ENCODE peak calls at places on chromosomes 5 and 9, in five cellular contexts. X, H, F, A and Z are unnamed samples. For H3K4me1, the result is how much of the 10 kb centered on the place peaks cover.

GRCh38 chr5:52776116-52776515 is 11.6 kb upstream of the ITGA1 start:
- DNase-seq in X (no peak), H (no peak), F (no peak), A (no peak), Z (no peak)

GRCh38 chr5:161305601-161306000 is 240.9 kb downstream of the GABRB2 start:
- DNase-seq in X (no peak), H (no peak), F (no peak), A (no peak), Z (no peak)

GRCh38 chr9:27586200-27586599 is 12.9 kb upstream of the C9orf72 start:
- DNase-seq in X (no peak), H (no peak), F (no peak), A (no peak), Z (no peak)

GRCh38 chr9:22169243-22169642 is 160.1 kb upstream of the CDKN2B start:
- DNase-seq in X (no peak), H (no peak), F (no peak), A (no peak), Z (no peak)

GRCh38 chr9:21872696-21873095 is 70.3 kb downstream of the MTAP start:
- DNase-seq in X (no peak), H (no peak), F (no peak), A (no peak), Z (no peak)

GRCh38 chr5:181159286-181160143 is 12.1 kb downstream of the OR2V2 start:
- DNase-seq in X (peak), H (peak), F (peak), A (peak), Z (peak)

GRCh38 chr9:105994970-105995369 is 300.6 kb downstream of the TMEM38B start:
- DNase-seq in X (peak), H (no peak), F (no peak), A (no peak), Z (no peak)

GRCh38 chr9:114930063-114930812 is at the start of gene TNFSF8:
- DNase-seq in X (no peak), H (no peak), F (no peak), A (no peak), Z (peak)

GRCh38 chr5:174610968-174611367 is 113.4 kb upstream of the MSX2 start:
- DNase-seq in X (no peak), H (no peak), F (peak), A (no peak), Z (peak)

GRCh38 chr5:102622244-102622643 is 123.4 kb upstream of the SLCO6A1 start:
- DNase-seq in X (no peak), H (no peak), F (no peak), A (no peak), Z (no peak)

GRCh38 chr5:145536133-145536532 is 299.0 kb downstream of the PRELID2 start:
- DNase-seq in X (no peak), H (no peak), F (no peak), A (no peak), Z (no peak)

GRCh38 chr9:9142001-9142400 is 1342.4 kb upstream of the DMAC1 start:
- DNase-seq in X (no peak), H (no peak), F (no peak), A (no peak), Z (no peak)

GRCh38 chr9:81556923-81557322 is 132.4 kb downstream of the TLE1 start:
- DNase-seq in X (no peak), H (no peak), F (no peak), A (no peak), Z (no peak)

GRCh38 chr9:94011134-94011533 is 56.0 kb upstream of the BARX1 start:
- DNase-seq in X (no peak), H (no peak), F (peak), A (peak), Z (peak)

DNA sequence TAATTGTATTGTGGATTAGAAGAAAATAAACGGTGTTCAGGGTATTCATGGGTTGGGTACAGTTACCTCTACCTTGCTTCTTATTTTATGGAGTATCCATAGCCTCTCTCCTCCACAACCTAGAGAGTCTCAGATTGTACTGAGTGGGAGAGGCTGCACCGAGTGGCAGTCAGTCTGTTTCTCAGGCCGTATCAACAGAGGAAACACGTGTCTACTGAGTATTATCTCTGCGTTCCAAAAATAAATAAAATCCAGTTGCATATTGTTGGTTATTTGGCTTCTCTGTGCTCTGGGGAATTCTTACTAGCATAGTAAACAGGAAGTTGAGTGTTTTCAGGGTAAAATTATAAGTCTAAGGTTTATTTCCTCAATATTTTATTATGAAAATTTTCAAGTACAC is 231.0 kb downstream of the ARHGEF28 start:
- DNase-seq in X (no peak), H (no peak), F (no peak), A (no peak), Z (no peak)
- H3K4me1 ChIP-seq in X (under half), H (under half), F (under half), A (under half), Z (under half)

DNA sequence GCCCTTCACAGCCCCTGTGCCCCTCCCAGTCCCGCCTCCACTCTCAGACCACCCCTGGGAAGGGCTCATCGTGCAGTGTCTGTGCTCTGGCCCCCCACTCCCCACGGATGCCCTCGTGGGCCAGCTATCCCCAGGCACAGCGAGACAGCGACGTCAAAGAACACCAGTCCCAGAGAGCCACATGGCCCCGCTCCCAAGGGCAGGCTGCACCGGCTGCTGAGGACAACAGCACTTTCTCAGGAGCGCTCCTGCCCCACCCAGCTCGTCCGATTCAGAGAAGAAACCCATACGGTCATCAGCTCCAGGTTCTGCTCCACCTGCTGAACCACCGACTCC is 4.8 kb upstream of the SNAPC4 start:
- DNase-seq in X (no peak), H (no peak), F (no peak), A (no peak), Z (no peak)
- H3K4me1 ChIP-seq in X (under half), H (under half), F (under half), A (under half), Z (under half)

DNA sequence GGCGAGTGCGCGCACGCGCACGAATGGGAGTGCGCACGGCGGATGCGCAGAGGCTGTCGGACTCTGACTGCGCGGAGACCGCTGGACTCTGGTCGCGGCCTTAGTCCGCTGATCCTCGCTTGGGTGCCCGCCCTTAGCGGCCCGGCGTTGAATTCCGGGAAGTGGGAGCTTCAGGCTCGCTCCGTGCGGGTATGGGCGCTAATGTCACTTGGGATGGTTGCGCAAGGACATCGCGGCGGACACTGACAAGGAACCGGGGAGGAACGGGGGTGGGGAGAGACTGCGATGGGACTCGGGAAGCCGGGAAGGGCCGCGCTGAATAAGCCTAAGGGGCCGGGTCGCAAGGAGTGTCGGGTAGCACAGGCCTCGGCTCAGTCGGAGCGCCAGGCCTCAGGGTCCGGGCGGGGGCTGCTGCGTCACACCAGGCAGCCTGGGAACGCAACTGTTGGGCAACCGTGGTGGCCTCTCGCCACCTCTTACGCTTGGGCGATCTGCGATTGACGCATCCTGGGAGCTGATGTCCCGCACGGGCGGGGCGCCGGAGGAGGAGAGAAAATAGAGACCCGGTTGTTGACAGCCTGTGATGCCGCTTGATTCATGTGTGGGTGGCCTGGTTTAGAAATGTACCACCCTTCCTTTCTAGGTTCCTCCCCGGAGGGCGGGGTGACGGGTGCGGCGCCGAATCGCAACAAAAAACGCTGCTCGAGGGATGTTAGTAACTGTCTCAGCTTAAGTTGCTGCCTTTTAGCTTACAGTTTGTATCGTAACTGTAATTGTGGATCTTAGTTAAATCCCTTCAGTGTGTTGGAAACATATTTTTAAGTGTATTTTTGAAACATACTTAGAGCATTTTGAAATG is 545 bp upstream of the CHD1 start:
- DNase-seq in X (peak), H (peak), F (peak), A (peak), Z (peak)
- H3K4me1 ChIP-seq in X (under half), H (under half), F (under half), A (under half), Z (half or more)

GRCh38 chr5:159102294-159102934 is 2.7 kb upstream of the EBF1 start:
- DNase-seq in X (no peak), H (no peak), F (no peak), A (no peak), Z (no peak)

GRCh38 chr5:159100928-159101646 is 1.4 kb upstream of the EBF1 start:
- DNase-seq in X (no peak), H (no peak), F (no peak), A (no peak), Z (no peak)

GRCh38 chr5:159103086-159103485 is 3.4 kb upstream of the EBF1 start:
- DNase-seq in X (no peak), H (no peak), F (no peak), A (no peak), Z (no peak)

GRCh38 chr5:159100022-159100927 is 559 bp upstream of the EBF1 start:
- DNase-seq in X (peak), H (peak), F (peak), A (peak), Z (peak)

DNA sequence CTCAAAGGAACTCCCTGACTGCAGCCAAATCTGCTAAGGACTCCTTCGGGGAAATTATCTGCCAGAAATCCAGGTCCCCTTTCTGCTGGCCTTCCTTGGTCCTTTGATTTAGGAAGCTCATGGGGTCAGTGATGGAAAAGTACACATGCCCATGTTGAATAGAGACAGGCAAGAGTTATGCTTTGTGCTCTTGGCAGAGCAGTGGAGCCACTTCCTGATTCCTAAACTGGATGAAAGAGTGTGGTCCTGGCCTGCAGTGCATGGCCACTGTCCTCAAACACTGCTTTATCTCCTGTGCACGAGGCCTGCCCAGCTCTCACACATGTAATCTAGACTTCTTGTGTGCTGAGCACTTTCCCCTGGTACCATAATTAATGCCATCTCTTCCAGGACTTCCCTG is 2.0 kb upstream of the EBF1 start:
- DNase-seq in X (no peak), H (no peak), F (no peak), A (peak), Z (no peak)
- H3K4me1 ChIP-seq in X (under half), H (under half), F (under half), A (under half), Z (under half)